ENCODE peak calls at places on chromosomes 1 and 21, in ten cellular contexts. Z is non-pigmented ciliary epithelial cell; R is neural progenitor cell; H is CMK; C is AG09319; O is CD8-positive, alpha-beta memory T cell; T is activated gamma-delta T cell; B is EL; L is stimulated activated CD4-positive, alpha-beta T cell treated with anti-CD3 and anti-CD28 coated beads, TNF-alpha, amount 100 ng/mL, for 4 hours; A is naive B cell. W is an unnamed sample.

GRCh38 chr1:160284220-160284781 is 632 bp downstream of the PEX19 start:
- DNase-seq in A (no peak), T (no peak), B (peak; percentile 73), O (no peak), Z (peak; percentile 17), H (no peak), R (peak; percentile 52), C (no peak), L (no peak), W (no peak)

GRCh38 chr21:46425566-46425965 is 33.1 kb upstream of the DIP2A start:
- DNase-seq in A (no peak), Z (no peak), R (no peak), O (peak; percentile 74), B (no peak), T (no peak), L (no peak), C (no peak), H (no peak), W (peak; percentile 49)

GRCh38 chr1:55817027-55817426 is 601.9 kb upstream of the USP24 start:
- DNase-seq in A (no peak), C (no peak), B (no peak), R (no peak), T (no peak), L (no peak), H (no peak), O (no peak), Z (no peak), W (peak; percentile 68)

GRCh38 chr1:154978360-154978759 is 3.9 kb downstream of the CKS1B start:
- DNase-seq in H (no peak), R (no peak), T (no peak), O (no peak), C (no peak), L (no peak), A (no peak), B (no peak), Z (no peak), W (no peak)

GRCh38 chr1:87204441-87204840 is 124.2 kb upstream of the LMO4 start:
- DNase-seq in R (no peak), Z (no peak), B (no peak), T (no peak), O (no peak), L (no peak), C (no peak), A (no peak), H (no peak), W (no peak)

GRCh38 chr21:28767523-28767922 is 225.2 kb downstream of the LTN1 start:
- DNase-seq in C (no peak), A (no peak), B (no peak), Z (no peak), T (no peak), R (no peak), H (no peak), L (no peak), O (no peak), W (no peak)

GRCh38 chr1:23416964-23417363 is 7.6 kb downstream of the TCEA3 start:
- DNase-seq in C (no peak), A (no peak), Z (no peak), H (no peak), B (no peak), R (no peak), O (no peak), L (no peak), T (no peak), W (no peak)

GRCh38 chr1:16903458-16903796 is 7.6 kb downstream of the RNU1-2 start:
- DNase-seq in L (no peak), C (no peak), B (no peak), A (no peak), T (no peak), R (no peak), O (no peak), H (no peak), Z (no peak), W (no peak)

GRCh38 chr1:218164111-218164929 is 120.8 kb upstream of the RRP15 start:
- DNase-seq in Z (peak; percentile 1), R (peak; percentile 90), T (no peak), O (no peak), L (no peak), B (peak; percentile 45), A (peak; percentile 3), C (no peak), H (no peak), W (peak; percentile 30)

GRCh38 chr1:204417231-204417997 is 5.8 kb upstream of the PPP1R15B start:
- DNase-seq in L (no peak), R (no peak), C (peak; percentile 90), B (peak; percentile 99), A (no peak), T (no peak), H (no peak), Z (peak; percentile 96), O (no peak), W (no peak)

GRCh38 chr1:154842635-154843034 is 27.4 kb downstream of the KCNN3 start:
- DNase-seq in T (no peak), L (no peak), R (no peak), O (no peak), H (no peak), A (no peak), B (no peak), Z (no peak), C (no peak), W (no peak)

GRCh38 chr1:7341145-7341900 is 429.8 kb upstream of the VAMP3 start:
- DNase-seq in O (no peak), H (no peak), L (no peak), B (no peak), R (no peak), Z (no peak), T (no peak), C (no peak), A (no peak), W (peak; percentile 51)

GRCh38 chr1:36988741-36989193 is 45.5 kb downstream of the GRIK3 start:
- DNase-seq in R (peak; percentile 44), O (no peak), L (no peak), Z (no peak), C (no peak), B (no peak), H (no peak), T (no peak), A (no peak), W (peak; percentile 97)

GRCh38 chr1:54952950-54953718 is 27.3 kb upstream of the TMEM61 start:
- DNase-seq in H (no peak), C (no peak), R (no peak), B (peak; percentile 33), Z (no peak), A (no peak), O (no peak), L (no peak), T (no peak), W (no peak)

GRCh38 chr1:145871994-145872411 is 13.1 kb upstream of the PIAS3 start:
- DNase-seq in Z (no peak), H (peak; percentile 18), C (no peak), O (no peak), T (no peak), L (peak; percentile 6), B (peak; percentile 63), R (peak; percentile 48), A (peak; percentile 30), W (no peak)

GRCh38 chr1:178723541-178723940 is 1.5 kb upstream of the RALGPS2 start:
- DNase-seq in A (no peak), Z (no peak), T (no peak), B (peak; percentile 5), L (no peak), H (no peak), R (no peak), O (no peak), C (no peak), W (no peak)

GRCh38 chr1:156488566-156489165 is 11.9 kb downstream of the MEF2D start:
- DNase-seq in C (no peak), T (no peak), Z (no peak), L (no peak), A (no peak), B (no peak), R (no peak), H (no peak), O (peak; percentile 46), W (no peak)

GRCh38 chr1:54805466-54805865 is 4.3 kb upstream of the TTC22 start:
- DNase-seq in B (no peak), C (no peak), A (no peak), T (no peak), Z (no peak), L (no peak), R (no peak), H (no peak), O (no peak), W (no peak)

GRCh38 chr1:231053493-231054162 is 13.6 kb upstream of the FAM89A start:
- DNase-seq in O (no peak), R (no peak), H (no peak), B (peak; percentile 57), T (no peak), A (peak; percentile 11), C (peak; percentile 27), L (no peak), Z (peak; percentile 77), W (no peak)

GRCh38 chr1:177948336-177948972 is 21.4 kb downstream of the SEC16B start:
- DNase-seq in A (no peak), C (peak; percentile 34), R (peak; percentile 75), B (peak; percentile 72), L (no peak), H (no peak), Z (no peak), T (no peak), O (no peak), W (peak; percentile 19)

GRCh38 chr1:185441608-185442007 is 124.6 kb upstream of the IVNS1ABP start:
- DNase-seq in C (no peak), O (no peak), R (no peak), A (no peak), Z (peak; percentile 81), B (peak; percentile 89), H (no peak), L (no peak), T (no peak), W (no peak)

GRCh38 chr1:150484431-150484830 is 2.8 kb upstream of the TARS2 start:
- DNase-seq in O (no peak), C (no peak), Z (no peak), T (no peak), R (no peak), B (peak; percentile 55), H (no peak), A (no peak), L (no peak), W (no peak)

GRCh38 chr1:46448109-46448911 is 41.3 kb upstream of the DMBX1 start:
- DNase-seq in L (no peak), A (no peak), B (no peak), T (no peak), Z (no peak), R (peak; percentile 60), H (no peak), C (no peak), O (no peak), W (no peak)

GRCh38 chr1:170670751-170671628 is 7.1 kb downstream of the PRRX1 start:
- DNase-seq in T (no peak), R (peak; percentile 86), C (no peak), L (no peak), Z (no peak), B (no peak), O (no peak), H (no peak), A (no peak), W (no peak)

GRCh38 chr1:55070291-55070690 is 30.9 kb downstream of the PCSK9 start:
- DNase-seq in Z (no peak), C (no peak), L (no peak), R (no peak), H (no peak), B (no peak), O (no peak), A (no peak), T (no peak), W (no peak)

GRCh38 chr1:209855623-209856022 is 27.9 kb downstream of the UTP25 start:
- DNase-seq in C (no peak), L (no peak), A (no peak), R (no peak), T (no peak), O (no peak), H (no peak), B (no peak), Z (no peak), W (no peak)

W was measured in NCI-H510A.